ENCODE peak calls at places on chromosomes 12 and 14, in eight cellular contexts. H is A549; W is pancreas; I is gastrocnemius medialis; X is epithelial cell of proximal tubule; Y is astrocyte of the spinal cord; O is CD8-positive, alpha-beta memory T cell; S is LNCaP clone FGC. L is an unnamed sample.
A peak's percentile ranks its signal among the peaks of the same experiment; 100 is the strongest.

GRCh38 chr14:75315143-75315542 is 36.5 kb downstream of the FOS start:
- DNase-seq in O (no peak), Y (peak; percentile 84), I (no peak), X (no peak), W (peak; percentile 33), H (no peak), S (peak; percentile 60), L (no peak)

GRCh38 chr14:66405158-66405557 is 81.0 kb upstream of the CCDC196 start:
- DNase-seq in Y (peak; percentile 24), X (no peak), O (no peak), W (no peak), S (no peak), I (no peak), H (no peak), L (no peak)

GRCh38 chr14:67166450-67166853 is 22.8 kb upstream of the GARIN2 start:
- DNase-seq in X (no peak), Y (peak; percentile 51), S (peak; percentile 23), I (no peak), O (no peak), H (peak; percentile 64), W (no peak), L (peak; percentile 49)

GRCh38 chr14:37559386-37559785 is 35.7 kb downstream of the FOXA1 start:
- DNase-seq in W (no peak), I (no peak), Y (peak; percentile 57), S (no peak), O (no peak), H (no peak), X (no peak), L (peak; percentile 13)

GRCh38 chr12:122144885-122145284 is 29.1 kb downstream of the IL31 start:
- DNase-seq in X (no peak), W (no peak), I (no peak), H (no peak), S (no peak), O (no peak), Y (no peak), L (no peak)

GRCh38 chr14:95197498-95198010 is 40.2 kb upstream of the DICER1 start:
- DNase-seq in O (no peak), Y (no peak), X (no peak), S (peak; percentile 56), W (no peak), I (no peak), H (no peak), L (no peak)

GRCh38 chr14:90645842-90646443 is 170.3 kb downstream of the TTC7B start:
- DNase-seq in O (no peak), H (peak; percentile 46), S (no peak), X (peak; percentile 81), I (no peak), Y (peak; percentile 47), W (no peak), L (no peak)

GRCh38 chr14:52153939-52154338 is 85.1 kb upstream of the NID2 start:
- DNase-seq in I (no peak), Y (no peak), O (no peak), X (no peak), W (no peak), H (no peak), S (no peak), L (no peak)

GRCh38 chr12:65949009-65949623 is 124.8 kb downstream of the HMGA2 start:
- DNase-seq in Y (peak; percentile 61), X (no peak), I (no peak), S (no peak), O (no peak), W (no peak), H (no peak), L (no peak)
- H3K4me3 ChIP-seq in Y (no peak overlapping the region), X (no peak overlapping the region), I (no peak overlapping the region), S (no peak overlapping the region), O (no peak overlapping the region), W (no peak overlapping the region), H (no peak overlapping the region), L (peak overlapping the region; percentile 58)

GRCh38 chr12:120846721-120847120 is 57.4 kb downstream of the SPPL3 start:
- DNase-seq in I (no peak), W (no peak), Y (no peak), X (no peak), S (no peak), H (no peak), O (no peak), L (peak; percentile 62)
- H3K4me3 ChIP-seq in I (no peak overlapping the region), W (no peak overlapping the region), Y (no peak overlapping the region), X (no peak overlapping the region), S (no peak overlapping the region), H (no peak overlapping the region), O (no peak overlapping the region), L (no peak overlapping the region)

DNA sequence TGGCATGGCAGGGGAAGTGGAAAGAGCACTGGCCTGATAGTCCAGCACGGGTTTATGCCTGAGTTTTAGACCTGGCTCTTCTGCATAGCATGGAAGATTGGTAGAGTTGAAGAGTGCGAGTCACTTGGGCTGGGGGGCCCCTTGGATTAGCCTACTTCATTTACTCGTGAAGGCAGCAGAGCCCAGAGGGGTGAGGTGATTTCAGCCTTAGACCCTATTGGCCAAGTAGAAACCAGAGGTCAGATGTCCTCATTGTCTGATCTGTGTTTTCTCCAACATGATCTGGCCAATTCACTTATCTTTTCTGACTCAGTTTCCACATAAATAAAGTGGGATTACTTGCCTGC is 1.9 kb downstream of the PLEKHG3 start:
- DNase-seq in O (no peak), W (no peak), H (no peak), S (no peak), X (no peak), I (no peak), Y (no peak), L (no peak)
- H3K4me3 ChIP-seq in O (no peak overlapping the region), W (peak overlapping the region; percentile 79), H (peak overlapping the region; percentile 72), S (peak overlapping the region; percentile 90), X (peak overlapping the region; percentile 93), I (peak overlapping the region; percentile 52), Y (no peak overlapping the region), L (no peak overlapping the region)

GRCh38 chr12:47811070-47811391 is 8.7 kb downstream of the HDAC7 start:
- DNase-seq in H (no peak), I (no peak), S (no peak), Y (no peak), W (no peak), O (no peak), X (no peak), L (peak; percentile 60)
- H3K4me3 ChIP-seq in H (no peak overlapping the region), I (no peak overlapping the region), S (no peak overlapping the region), Y (no peak overlapping the region), W (no peak overlapping the region), O (peak overlapping the region; percentile 19), X (no peak overlapping the region), L (peak overlapping the region; percentile 11)

DNA sequence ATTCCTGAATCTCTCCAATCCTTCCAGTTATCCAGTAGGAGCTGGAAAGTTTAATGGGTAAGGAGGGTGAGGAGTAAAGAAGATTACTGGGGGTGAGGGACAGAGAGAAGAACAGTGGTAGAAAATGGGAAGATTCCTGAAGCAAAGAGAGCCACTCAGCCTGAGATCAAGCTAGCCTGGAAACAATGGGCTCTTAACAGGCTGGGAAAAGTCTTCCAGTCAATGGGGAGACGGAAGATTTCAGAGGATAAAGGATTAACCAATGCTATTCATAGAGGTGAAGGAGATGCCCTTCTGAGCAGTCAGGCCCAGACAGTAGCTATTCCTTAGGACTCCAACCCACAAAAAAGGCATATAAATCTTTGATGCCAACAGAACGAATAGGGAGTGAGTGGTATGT is 14.8 kb downstream of the GDF11 start:
- DNase-seq in X (no peak), I (no peak), H (no peak), O (no peak), Y (no peak), W (no peak), S (no peak), L (no peak)
- H3K4me3 ChIP-seq in X (no peak overlapping the region), I (no peak overlapping the region), H (no peak overlapping the region), O (no peak overlapping the region), Y (no peak overlapping the region), W (no peak overlapping the region), S (no peak overlapping the region), L (no peak overlapping the region)

DNA sequence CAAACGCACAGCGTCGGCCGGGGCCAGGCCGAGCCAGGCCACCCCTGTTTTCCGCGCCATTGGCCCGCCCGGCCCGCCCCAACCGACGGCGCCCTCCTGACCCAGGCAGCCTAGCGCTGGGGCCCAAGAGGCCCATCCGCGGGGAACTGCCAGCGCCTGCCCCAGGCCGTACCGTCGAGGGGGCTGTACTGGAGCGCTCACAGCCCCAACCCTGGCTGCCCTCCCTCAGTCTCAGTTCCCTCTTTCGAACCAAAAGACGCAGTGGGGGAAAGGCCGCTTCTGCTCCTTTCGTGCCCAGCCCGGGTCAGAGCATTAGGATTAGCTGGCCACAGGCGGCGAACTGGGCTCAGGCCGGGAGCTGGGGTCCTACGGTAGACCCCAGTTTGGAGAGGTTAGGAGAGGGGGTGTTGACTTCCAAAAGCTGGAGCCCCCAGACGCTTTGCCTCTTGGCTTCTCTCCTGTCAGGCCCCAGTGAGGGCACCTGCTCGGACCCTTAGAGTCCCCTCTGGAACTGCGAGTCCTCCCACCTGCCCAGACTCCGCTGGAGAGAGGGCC is 1.9 kb downstream of the NKX2-1 start:
- DNase-seq in H (no peak), S (no peak), O (no peak), W (no peak), Y (no peak), X (no peak), I (no peak), L (no peak)
- H3K4me3 ChIP-seq in H (no peak overlapping the region), S (no peak overlapping the region), O (no peak overlapping the region), W (no peak overlapping the region), Y (no peak overlapping the region), X (no peak overlapping the region), I (no peak overlapping the region), L (no peak overlapping the region)

GRCh38 chr12:31308116-31308515 is 17.8 kb downstream of the SINHCAF start:
- DNase-seq in S (no peak), O (no peak), H (no peak), X (no peak), I (no peak), Y (no peak), W (no peak), L (no peak)
- H3K4me3 ChIP-seq in S (no peak overlapping the region), O (no peak overlapping the region), H (no peak overlapping the region), X (no peak overlapping the region), I (no peak overlapping the region), Y (no peak overlapping the region), W (no peak overlapping the region), L (no peak overlapping the region)

L was measured in mesenchymal stem cell.